ENCODE peak calls at places on chromosomes 3 and 15, in seven cellular contexts. B, X, Q, E, C, I and D are unnamed samples.

GRCh38 chr3:24117508-24117907 is 172.4 kb downstream of the NR1D2 start:
- DNase-seq in B (no peak), X (no peak), Q (no peak), E (no peak), C (no peak), I (no peak), D (no peak)

GRCh38 chr3:48408823-48409281 is 21.0 kb downstream of the PLXNB1 start:
- DNase-seq in B (no peak), X (no peak), Q (no peak), E (no peak), C (no peak), I (no peak), D (no peak)

GRCh38 chr3:31785734-31786133 is 195.3 kb downstream of the OSBPL10 start:
- DNase-seq in B (no peak), X (no peak), Q (no peak), E (no peak), C (no peak), I (no peak), D (no peak)

GRCh38 chr3:53227993-53228885 is 27.6 kb downstream of the TKT start:
- DNase-seq in B (no peak), X (no peak), Q (no peak), E (no peak), C (no peak), I (no peak), D (no peak)

GRCh38 chr3:114732353-114732752 is 414.7 kb downstream of the ZBTB20 start:
- DNase-seq in B (no peak), X (no peak), Q (no peak), E (no peak), C (no peak), I (no peak), D (no peak)

GRCh38 chr15:83356516-83357399 is 72.3 kb upstream of the BNC1 start:
- DNase-seq in B (no peak), X (no peak), Q (no peak), E (no peak), C (no peak), I (no peak), D (no peak)

GRCh38 chr3:43400162-43400561 is 113.8 kb downstream of the SNRK start:
- DNase-seq in B (no peak), X (no peak), Q (no peak), E (no peak), C (no peak), I (no peak), D (no peak)

GRCh38 chr3:156718622-156719300 is 44.4 kb downstream of the TIPARP start:
- DNase-seq in B (no peak), X (peak), Q (no peak), E (no peak), C (peak), I (no peak), D (no peak)

GRCh38 chr15:66833372-66833771 is 131.3 kb downstream of the SMAD6 start:
- DNase-seq in B (no peak), X (no peak), Q (no peak), E (no peak), C (no peak), I (no peak), D (no peak)

GRCh38 chr15:54345301-54345700 is 367.1 kb downstream of the UNC13C start:
- DNase-seq in B (no peak), X (no peak), Q (no peak), E (no peak), C (no peak), I (no peak), D (no peak)

GRCh38 chr3:184005981-184006507 is 11.6 kb downstream of the ABCC5 start:
- DNase-seq in B (peak), X (no peak), Q (no peak), E (peak), C (peak), I (no peak), D (peak)

GRCh38 chr3:196344663-196345062 is 6.5 kb upstream of the TM4SF19 start:
- DNase-seq in B (no peak), X (no peak), Q (no peak), E (no peak), C (no peak), I (no peak), D (no peak)

GRCh38 chr15:48191574-48192225 is at the start of gene CTXN2:
- DNase-seq in B (no peak), X (no peak), Q (no peak), E (no peak), C (peak), I (no peak), D (no peak)

GRCh38 chr3:11642455-11643162 is 1.1 kb downstream of the VGLL4 start:
- DNase-seq in B (peak), X (no peak), Q (peak), E (peak), C (peak), I (peak), D (peak)

GRCh38 chr3:194045289-194045688 is 90.7 kb upstream of the HES1 start:
- DNase-seq in B (no peak), X (no peak), Q (no peak), E (no peak), C (no peak), I (no peak), D (no peak)

GRCh38 chr15:62165029-62165792 is at the start of gene C2CD4B:
- DNase-seq in B (peak), X (no peak), Q (no peak), E (peak), C (no peak), I (peak), D (no peak)

GRCh38 chr15:65639509-65639908 is 17.8 kb downstream of the SLC24A1 start:
- DNase-seq in B (no peak), X (no peak), Q (no peak), E (no peak), C (no peak), I (no peak), D (no peak)

GRCh38 chr3:134846943-134847342 is 51.9 kb downstream of the EPHB1 start:
- DNase-seq in B (peak), X (peak), Q (no peak), E (no peak), C (peak), I (no peak), D (no peak)

GRCh38 chr15:90547545-90547944 is 17.8 kb downstream of the CRTC3 start:
- DNase-seq in B (no peak), X (no peak), Q (no peak), E (no peak), C (no peak), I (no peak), D (no peak)

GRCh38 chr3:13269711-13270378 is 150.3 kb downstream of the NUP210 start:
- DNase-seq in B (no peak), X (no peak), Q (no peak), E (no peak), C (no peak), I (no peak), D (no peak)

GRCh38 chr3:143182861-143183667 is 63.5 kb downstream of the CHST2 start:
- DNase-seq in B (no peak), X (no peak), Q (no peak), E (no peak), C (no peak), I (no peak), D (no peak)

GRCh38 chr3:175155172-175155571 is 296.0 kb downstream of the NAALADL2 start:
- DNase-seq in B (no peak), X (no peak), Q (no peak), E (no peak), C (no peak), I (no peak), D (no peak)

GRCh38 chr3:31421280-31422048 is 111.3 kb upstream of the STT3B start:
- DNase-seq in B (no peak), X (no peak), Q (no peak), E (no peak), C (no peak), I (no peak), D (no peak)

GRCh38 chr3:120153294-120153693 is 59.0 kb upstream of the GSK3B start:
- DNase-seq in B (no peak), X (peak), Q (no peak), E (no peak), C (peak), I (no peak), D (peak)